ENCODE peak calls at places on chromosomes 12 and 14, in seven cellular contexts. S, M, U, L, I, H and K are unnamed samples.

GRCh38 chr12:66514581-66514980 is 164.3 kb downstream of the GRIP1 start:
- DNase-seq in S (no peak), M (no peak), U (no peak), L (peak; percentile 22), I (no peak), H (no peak), K (no peak)

GRCh38 chr12:98895086-98895651 is 250.1 kb downstream of the APAF1 start:
- DNase-seq in S (no peak), M (no peak), U (no peak), L (no peak), I (no peak), H (no peak), K (no peak)

GRCh38 chr12:132456186-132456943 is 33.6 kb upstream of the FBRSL1 start:
- DNase-seq in S (no peak), M (no peak), U (no peak), L (no peak), I (no peak), H (no peak), K (no peak)

GRCh38 chr14:55136868-55137785 is 8.1 kb downstream of the LGALS3 start:
- DNase-seq in S (peak; percentile 88), M (no peak), U (peak; percentile 41), L (peak; percentile 85), I (no peak), H (peak; percentile 79), K (no peak)

GRCh38 chr14:95452176-95452889 is 64.1 kb downstream of the SYNE3 start:
- DNase-seq in S (no peak), M (no peak), U (no peak), L (peak; percentile 23), I (no peak), H (no peak), K (no peak)

GRCh38 chr14:81551471-81551870 is 17.8 kb upstream of the SEL1L start:
- DNase-seq in S (no peak), M (no peak), U (no peak), L (no peak), I (no peak), H (no peak), K (no peak)

GRCh38 chr12:27424631-27425230 is 21.8 kb upstream of the SMCO2 start:
- DNase-seq in S (peak; percentile 58), M (peak; percentile 49), U (no peak), L (peak; percentile 65), I (no peak), H (no peak), K (no peak)

GRCh38 chr12:121989951-121990647 is 31.6 kb upstream of the BCL7A start:
- DNase-seq in S (no peak), M (no peak), U (no peak), L (no peak), I (no peak), H (no peak), K (no peak)

GRCh38 chr12:66239295-66239694 is 50.3 kb downstream of the IRAK3 start:
- DNase-seq in S (no peak), M (no peak), U (no peak), L (no peak), I (no peak), H (no peak), K (no peak)

GRCh38 chr12:113398346-113399290 is 5.1 kb downstream of the SDS start:
- DNase-seq in S (no peak), M (no peak), U (no peak), L (no peak), I (no peak), H (no peak), K (no peak)

GRCh38 chr12:79016181-79016580 is 151.6 kb downstream of the SYT1 start:
- DNase-seq in S (no peak), M (no peak), U (no peak), L (peak; percentile 68), I (no peak), H (no peak), K (no peak)

GRCh38 chr12:65306603-65307501 is 28.4 kb downstream of the MSRB3 start:
- DNase-seq in S (peak; percentile 75), M (peak; percentile 91), U (peak; percentile 48), L (peak; percentile 83), I (no peak), H (no peak), K (no peak)

GRCh38 chr14:53523226-53523625 is 370.1 kb upstream of the DDHD1 start:
- DNase-seq in S (no peak), M (no peak), U (no peak), L (no peak), I (no peak), H (no peak), K (no peak)

GRCh38 chr14:68978550-68978911 is 571 bp downstream of the ACTN1 start:
- DNase-seq in S (no peak), M (no peak), U (peak; percentile 66), L (peak; percentile 33), I (no peak), H (peak; percentile 76), K (no peak)

GRCh38 chr12:107748472-107748871 is 12.5 kb downstream of the PRDM4 start:
- DNase-seq in S (peak; percentile 81), M (no peak), U (no peak), L (peak; percentile 84), I (no peak), H (no peak), K (no peak)

GRCh38 chr12:121748571-121749265 is 36.2 kb downstream of the TMEM120B start:
- DNase-seq in S (peak; percentile 96), M (no peak), U (no peak), L (peak; percentile 95), I (no peak), H (no peak), K (no peak)

GRCh38 chr14:93778453-93778852 is 9.8 kb downstream of the PRIMA1 start:
- DNase-seq in S (no peak), M (no peak), U (no peak), L (no peak), I (no peak), H (peak; percentile 61), K (no peak)

GRCh38 chr14:104795468-104795780 is at the start of gene AKT1:
- DNase-seq in S (no peak), M (no peak), U (no peak), L (no peak), I (no peak), H (no peak), K (no peak)

GRCh38 chr12:47267571-47267970 is 187.8 kb upstream of the AMIGO2 start:
- DNase-seq in S (peak; percentile 26), M (no peak), U (no peak), L (no peak), I (no peak), H (no peak), K (no peak)

GRCh38 chr14:89027097-89027740 is 202.8 kb downstream of the TTC8 start:
- DNase-seq in S (peak; percentile 33), M (peak; percentile 13), U (peak; percentile 55), L (peak; percentile 25), I (no peak), H (peak; percentile 61), K (no peak)

GRCh38 chr14:20454359-20454644 is 310 bp downstream of the OSGEP start:
- DNase-seq in S (peak; percentile 82), M (peak; percentile 89), U (peak; percentile 89), L (peak; percentile 93), I (no peak), H (peak; percentile 88), K (peak; percentile 92)

GRCh38 chr14:20458031-20458789 is 3.0 kb downstream of the PIP4P1 start:
- DNase-seq in S (no peak), M (no peak), U (no peak), L (no peak), I (no peak), H (no peak), K (no peak)

GRCh38 chr14:20456971-20457370 is 1.9 kb downstream of the APEX1 start:
- DNase-seq in S (no peak), M (no peak), U (no peak), L (no peak), I (no peak), H (no peak), K (no peak)

GRCh38 chr14:20454645-20455354 is at the start of the genes APEX1 and OSGEP:
- DNase-seq in S (peak; percentile 99), M (peak; percentile 99), U (peak; percentile 99), L (peak; percentile 99), I (peak; percentile 94), H (peak; percentile 98), K (peak; percentile 99)

DNA sequence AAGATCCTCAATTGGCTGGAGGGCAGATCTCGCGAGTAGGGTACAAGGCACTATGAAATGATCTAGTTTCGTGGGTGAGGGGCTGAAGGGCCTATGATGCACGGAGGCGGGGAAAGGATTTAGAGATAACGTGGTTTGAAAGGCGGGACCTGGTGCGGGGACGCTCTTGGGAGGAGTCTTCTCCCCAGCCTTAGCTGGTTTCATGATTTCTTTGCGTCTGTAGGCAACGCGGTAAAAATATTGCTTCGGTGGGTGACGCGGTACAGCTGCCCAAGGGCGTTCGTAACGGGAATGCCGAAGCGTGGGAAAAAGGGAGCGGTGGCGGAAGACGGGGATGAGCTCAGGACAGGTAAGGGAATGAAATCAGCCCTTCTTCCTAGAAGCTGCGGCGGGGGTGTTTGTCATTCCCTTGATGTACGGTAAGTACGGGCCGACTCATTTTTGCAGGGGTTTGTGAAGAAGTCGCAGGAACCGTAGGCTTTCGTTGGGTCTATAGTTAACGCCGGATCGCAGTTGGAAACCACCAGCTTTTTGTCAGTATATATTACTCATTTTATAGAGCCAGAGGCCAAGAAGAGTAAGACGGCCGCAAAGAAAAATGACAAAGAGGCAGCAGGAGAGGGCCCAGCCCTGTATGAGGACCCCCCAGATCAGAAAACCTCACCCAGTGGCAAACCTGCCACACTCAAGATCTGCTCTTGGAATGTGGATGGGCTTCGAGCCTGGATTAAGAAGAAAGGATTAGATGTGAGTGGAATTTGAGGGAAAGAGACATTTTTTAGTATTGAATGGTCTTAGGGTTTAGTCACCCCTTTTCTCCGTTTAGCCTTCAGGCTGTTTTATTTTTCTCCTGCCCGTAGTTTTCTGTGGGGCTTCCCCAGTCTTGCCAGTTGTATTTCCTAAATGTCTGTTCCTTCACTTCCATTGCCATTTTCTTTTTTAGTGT is 602 bp downstream of the APEX1 start:
- DNase-seq in S (peak; percentile 89), M (no peak), U (no peak), L (no peak), I (no peak), H (peak; percentile 27), K (no peak)
- TF ChIP-seq POLR2A in S (peak; percentile 48), M (no peak), U (peak; percentile 9), L (peak; percentile 30), I (peak; percentile 1), H (no peak), K (no peak)

GRCh38 chr12:69007166-69007857 is 74.3 kb upstream of the CPM start:
- DNase-seq in S (peak; percentile 97), M (no peak), U (peak; percentile 29), L (no peak), I (no peak), H (peak; percentile 29), K (no peak)
- H3K4me3 ChIP-seq in S (peak overlapping the region; percentile 35), M (no peak overlapping the region), U (no peak overlapping the region), L (no peak overlapping the region), I (peak overlapping the region; percentile 28), H (no peak overlapping the region), K (no peak overlapping the region)

DNA sequence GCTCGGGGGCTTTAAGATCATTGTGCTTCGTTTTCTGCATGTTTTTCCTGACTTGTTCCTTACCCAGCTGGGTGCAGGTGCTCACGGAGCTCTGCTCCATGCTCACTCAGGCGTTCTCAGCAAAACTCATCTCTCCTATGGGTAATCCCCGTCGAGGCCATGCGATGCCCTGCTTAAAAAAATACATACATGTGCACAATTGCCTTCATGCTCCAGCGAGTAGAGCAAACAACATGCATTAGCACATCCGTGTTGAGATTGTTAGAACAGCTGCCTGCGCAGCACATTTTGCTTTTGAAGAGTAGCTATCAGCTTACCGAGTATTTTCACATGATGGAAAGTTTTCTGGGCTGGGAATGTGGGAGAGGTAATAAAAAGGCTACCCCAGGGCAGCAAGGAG is 16.2 kb downstream of the AACS start:
- DNase-seq in S (no peak), M (no peak), U (no peak), L (no peak), I (no peak), H (no peak), K (no peak)
- H3K27ac ChIP-seq in S (no peak overlapping the region), M (no peak overlapping the region), U (no peak overlapping the region), L (no peak overlapping the region), I (peak overlapping the region; percentile 63), H (no peak overlapping the region), K (no peak overlapping the region)

GRCh38 chr12:101697197-101697929 is at the start of gene CHPT1:
- DNase-seq in S (peak; percentile 38), M (no peak), U (peak; percentile 83), L (peak; percentile 50), I (no peak), H (peak; percentile 82), K (no peak)
- TF ChIP-seq POLR2A in S (no peak), M (peak; percentile 48), U (peak; percentile 59), L (no peak), I (no peak), H (no peak), K (no peak)